ENCODE peak calls at places on chromosomes 11 and 22, in seven cellular contexts. Q is fibroblast of lung; O is kidney epithelial cell; F is PC-9; T is keratinocyte; N is CD8-positive, alpha-beta T cell; S is tibial nerve. C is an unnamed sample.

GRCh38 chr11:95698939-95699562 is 90.5 kb downstream of the FAM76B start:
- DNase-seq in O (no peak), S (no peak), F (no peak), T (no peak), N (no peak), Q (no peak), C (no peak)

GRCh38 chr22:37060801-37061610 is 9.5 kb downstream of the KCTD17 start:
- DNase-seq in T (no peak), O (no peak), F (no peak), N (no peak), Q (no peak), S (no peak), C (no peak)

GRCh38 chr11:113073290-113073953 is 112.2 kb downstream of the NCAM1 start:
- DNase-seq in O (no peak), N (no peak), T (no peak), F (no peak), Q (no peak), S (no peak), C (no peak)

GRCh38 chr11:9820260-9820659 is 156.4 kb downstream of the SWAP70 start:
- DNase-seq in F (no peak), N (no peak), O (no peak), T (no peak), S (peak), Q (no peak), C (no peak)

GRCh38 chr11:36196476-36197099 is 92.6 kb downstream of the COMMD9 start:
- DNase-seq in T (no peak), O (no peak), S (peak), N (no peak), F (no peak), Q (peak), C (no peak)

GRCh38 chr11:7448126-7448525 is 37.2 kb upstream of the OLFML1 start:
- DNase-seq in N (no peak), S (no peak), F (no peak), Q (no peak), O (no peak), T (no peak), C (no peak)

GRCh38 chr11:7592706-7593105 is 78.9 kb downstream of the PPFIBP2 start:
- DNase-seq in O (no peak), Q (peak), F (no peak), T (no peak), S (peak), N (no peak), C (no peak)

GRCh38 chr11:110858556-110858921 is 146.3 kb upstream of the ARHGAP20 start:
- DNase-seq in F (no peak), N (no peak), O (no peak), S (peak), T (no peak), Q (peak), C (no peak)

GRCh38 chr22:31495343-31495742 is 993 bp upstream of the SFI1 start:
- DNase-seq in F (no peak), N (no peak), T (no peak), S (no peak), Q (no peak), O (no peak), C (no peak)

GRCh38 chr11:111299111-111300026 is 1.0 kb downstream of the POU2AF3 start:
- DNase-seq in O (no peak), F (peak), S (peak), Q (peak), T (no peak), N (no peak), C (no peak)

GRCh38 chr11:33701302-33701701 is 676 bp upstream of the C11orf91 start:
- DNase-seq in N (no peak), F (no peak), Q (peak), O (no peak), S (no peak), T (no peak), C (no peak)

GRCh38 chr11:69674267-69674885 is 777 bp downstream of the LTO1 start:
- DNase-seq in S (no peak), F (no peak), Q (peak), N (no peak), T (no peak), O (peak), C (peak)

GRCh38 chr11:122229611-122230386 is 113.8 kb upstream of the BLID start:
- DNase-seq in Q (no peak), T (no peak), O (no peak), N (no peak), F (no peak), S (no peak), C (no peak)

GRCh38 chr22:30994960-30995359 is 25.9 kb downstream of the TUG1 start:
- DNase-seq in O (no peak), F (no peak), S (no peak), Q (no peak), T (no peak), N (no peak), C (no peak)

GRCh38 chr11:2567026-2567671 is 122.3 kb downstream of the KCNQ1 start:
- DNase-seq in N (no peak), T (no peak), Q (no peak), F (no peak), O (no peak), S (no peak), C (no peak)

GRCh38 chr11:115324569-115325432 is 179.4 kb downstream of the CADM1 start:
- DNase-seq in S (peak), Q (peak), F (peak), N (peak), T (peak), O (peak), C (peak)

GRCh38 chr11:72497731-72498130 is 63.4 kb upstream of the CLPB start:
- DNase-seq in S (no peak), F (no peak), O (no peak), N (no peak), Q (no peak), T (no peak), C (no peak)

GRCh38 chr11:46663277-46663940 is 37.0 kb downstream of the ARHGAP1 start:
- DNase-seq in N (no peak), Q (no peak), S (no peak), F (no peak), T (no peak), O (no peak), C (no peak)

GRCh38 chr11:7977251-7977917 is 9.8 kb upstream of the EIF3F start:
- DNase-seq in O (peak), F (peak), T (peak), Q (peak), N (no peak), S (no peak), C (peak)

DNA sequence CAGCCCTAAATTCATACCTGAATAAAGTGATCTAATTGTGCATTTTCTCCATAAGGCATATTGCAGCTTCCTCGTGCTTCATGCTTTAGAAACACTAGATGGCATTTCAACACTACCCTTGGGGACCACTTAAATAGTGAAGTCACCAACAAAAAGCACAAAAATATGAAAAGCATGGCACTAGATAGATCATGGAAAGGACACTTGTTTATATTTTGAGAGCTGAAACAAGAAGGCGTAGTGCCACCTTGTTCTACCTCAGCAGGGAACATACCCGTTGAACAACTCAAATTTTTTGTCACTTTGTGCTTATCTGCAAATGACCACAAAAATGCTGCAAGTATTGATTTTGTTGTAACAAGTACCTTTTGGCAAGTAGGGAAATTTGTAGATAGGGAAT is 8.6 kb downstream of the TBCEL start:
- DNase-seq in S (no peak), T (no peak), Q (peak), F (no peak), O (no peak), N (no peak), C (no peak)
- TF ChIP-seq CTCF in S (no peak), T (no peak), Q (no peak), F (peak), O (no peak), N (no peak), C (no peak)

DNA sequence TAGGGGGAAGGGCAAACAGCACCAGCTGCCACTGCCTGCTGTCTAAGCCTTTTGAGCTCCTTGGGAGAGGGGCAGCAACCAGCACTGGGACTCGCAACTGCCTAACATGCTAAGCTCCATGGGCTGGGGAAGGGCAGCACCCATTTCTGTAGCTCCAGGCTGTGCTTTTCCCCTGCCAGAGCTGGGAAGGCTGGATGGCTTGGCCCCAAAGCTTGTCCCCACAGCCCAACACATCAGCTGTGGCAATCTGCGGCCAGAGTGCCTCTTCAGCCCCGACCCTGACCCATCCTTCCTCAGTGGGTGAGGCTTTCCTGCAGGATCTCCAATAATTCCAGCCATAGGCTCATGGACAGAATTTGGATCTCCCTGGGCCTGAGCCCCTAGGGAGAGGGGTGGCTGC is 551.3 kb downstream of the TMEM135 start:
- DNase-seq in F (no peak), T (no peak), O (no peak), Q (no peak), S (no peak), N (no peak), C (no peak)
- H3K4me3 ChIP-seq in F (no peak), T (no peak), O (no peak), Q (no peak), S (no peak), N (no peak), C (no peak)

GRCh38 chr22:38303974-38304373 is 13.3 kb downstream of the CSNK1E start:
- DNase-seq in Q (no peak), N (no peak), O (no peak), S (no peak), F (no peak), T (no peak), C (no peak)

GRCh38 chr22:38302906-38303305 is 14.3 kb downstream of the CSNK1E start:
- DNase-seq in F (no peak), Q (no peak), O (no peak), S (no peak), N (no peak), T (no peak), C (no peak)

GRCh38 chr22:38305481-38306448 is 11.5 kb downstream of the CSNK1E start:
- DNase-seq in S (no peak), N (peak), T (no peak), Q (peak), O (peak), F (peak), C (no peak)

GRCh38 chr22:38300197-38300945 is 16.9 kb downstream of the CSNK1E start:
- DNase-seq in S (no peak), T (no peak), O (no peak), Q (no peak), N (no peak), F (peak), C (no peak)

GRCh38 chr22:38304526-38304925 is 12.7 kb downstream of the CSNK1E start:
- DNase-seq in T (no peak), Q (no peak), S (no peak), O (no peak), N (no peak), F (no peak), C (no peak)
- TF ChIP-seq CTCF in T (no peak), Q (no peak), S (peak), O (no peak), N (no peak), F (no peak), C (no peak)

GRCh38 chr22:42060489-42060888 is 10.1 kb downstream of the NAGA start:
- DNase-seq in N (no peak), S (no peak), O (no peak), T (no peak), Q (no peak), F (no peak), C (no peak)
- H3K4me3 ChIP-seq in N (no peak), S (no peak), O (no peak), T (no peak), Q (no peak), F (no peak), C (no peak)

DNA sequence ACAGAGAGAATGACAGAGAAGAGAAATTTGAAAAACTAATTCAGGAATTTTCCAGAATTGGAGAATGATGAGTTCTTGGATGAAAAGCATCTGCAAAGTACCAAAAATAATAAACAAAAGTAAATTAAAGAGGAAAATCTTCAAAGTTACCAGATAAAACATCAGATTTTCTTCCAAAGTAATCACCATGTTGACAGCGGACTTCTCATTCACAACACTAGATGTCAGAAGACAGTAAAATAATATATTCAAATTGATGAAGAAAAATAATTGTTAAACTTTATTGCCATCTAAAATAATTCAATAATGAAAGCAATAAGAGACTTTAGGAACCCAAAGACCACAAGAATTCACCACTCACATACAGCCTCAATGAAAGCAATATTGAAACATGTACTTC is 355.2 kb downstream of the DYNC2H1 start:
- DNase-seq in O (no peak), T (no peak), F (no peak), S (no peak), N (no peak), Q (no peak), C (no peak)
- TF ChIP-seq CTCF in O (no peak), T (no peak), F (peak), S (no peak), N (no peak), Q (no peak), C (no peak)

C was measured in astrocyte of the cerebellum.